ENCODE peak calls at places on chromosomes 5 and 9, in ten cellular contexts. H is psoas muscle; V is GM12891; G is T-helper 9 cell; T is activated naive CD4-positive, alpha-beta T cell treated with anti-CD3 and anti-CD28 coated beads, Interleukin-2, amount 10 ng/mL, durations not matched to agents 7 days and 5 days; K is stomach; D is astrocyte of the spinal cord; W is Right ventricle myocardium superior; Z is Peyer's patch; F is hypothalamus. P is an unnamed sample.

GRCh38 chr5:109852371-109853160 is 162.8 kb downstream of the MAN2A1 start:
- DNase-seq in H (no peak), V (no peak), G (no peak), T (no peak), K (no peak), D (peak), W (no peak), Z (no peak), F (no peak), P (no peak)

GRCh38 chr9:69412741-69413150 is 87.7 kb downstream of the ENTREP1 start:
- DNase-seq in H (peak), V (no peak), G (no peak), T (no peak), K (peak), D (peak), W (peak), Z (no peak), F (no peak), P (peak)

GRCh38 chr9:115285806-115286205 is 167.8 kb upstream of the TNC start:
- DNase-seq in H (no peak), V (no peak), G (no peak), T (no peak), K (no peak), D (no peak), W (no peak), Z (no peak), F (no peak), P (no peak)

GRCh38 chr9:34689512-34689911 is 1.6 kb downstream of the CCL19 start:
- DNase-seq in H (no peak), V (no peak), G (no peak), T (peak), K (no peak), D (no peak), W (no peak), Z (no peak), F (no peak), P (no peak)

GRCh38 chr5:54030981-54031380 is 279.4 kb downstream of the ARL15 start:
- DNase-seq in H (no peak), V (no peak), G (no peak), T (no peak), K (no peak), D (no peak), W (no peak), Z (no peak), F (no peak), P (no peak)

GRCh38 chr9:4293293-4293931 is 6.5 kb downstream of the GLIS3 start:
- DNase-seq in H (peak), V (no peak), G (no peak), T (no peak), K (no peak), D (peak), W (no peak), Z (no peak), F (no peak), P (peak)

GRCh38 chr5:92378961-92379611 is 996.0 kb upstream of the ARRDC3 start:
- DNase-seq in H (no peak), V (no peak), G (no peak), T (no peak), K (no peak), D (peak), W (peak), Z (no peak), F (no peak), P (peak)

GRCh38 chr5:180466316-180466715 is 27.9 kb upstream of the CNOT6 start:
- DNase-seq in H (no peak), V (no peak), G (no peak), T (no peak), K (no peak), D (no peak), W (no peak), Z (no peak), F (no peak), P (no peak)

GRCh38 chr5:172179032-172179989 is 8.7 kb downstream of the STK10 start:
- DNase-seq in H (no peak), V (peak), G (peak), T (peak), K (no peak), D (peak), W (no peak), Z (peak), F (no peak), P (peak)

GRCh38 chr5:74763504-74763903 is 3.4 kb downstream of the GFM2 start:
- DNase-seq in H (no peak), V (no peak), G (no peak), T (no peak), K (no peak), D (no peak), W (no peak), Z (no peak), F (no peak), P (no peak)

GRCh38 chr9:132012704-132013345 is 66.8 kb downstream of the MED27 start:
- DNase-seq in H (no peak), V (no peak), G (no peak), T (no peak), K (no peak), D (no peak), W (no peak), Z (no peak), F (no peak), P (no peak)

GRCh38 chr5:84603557-84604185 is 219.0 kb upstream of the EDIL3 start:
- DNase-seq in H (peak), V (no peak), G (no peak), T (no peak), K (no peak), D (peak), W (peak), Z (no peak), F (no peak), P (no peak)

GRCh38 chr5:37029436-37029835 is 152.9 kb downstream of the NIPBL start:
- DNase-seq in H (no peak), V (no peak), G (no peak), T (no peak), K (no peak), D (no peak), W (no peak), Z (no peak), F (no peak), P (no peak)

GRCh38 chr5:157528036-157528632 is 47.4 kb downstream of the ADAM19 start:
- DNase-seq in H (no peak), V (no peak), G (no peak), T (no peak), K (no peak), D (peak), W (no peak), Z (no peak), F (no peak), P (peak)

GRCh38 chr5:132253452-132254320 is 3.8 kb upstream of the PDLIM4 start:
- DNase-seq in H (no peak), V (peak), G (no peak), T (no peak), K (no peak), D (no peak), W (no peak), Z (no peak), F (no peak), P (no peak)

GRCh38 chr5:100863736-100864135 is 39.3 kb downstream of the ST8SIA4 start:
- DNase-seq in H (no peak), V (no peak), G (no peak), T (no peak), K (no peak), D (no peak), W (no peak), Z (no peak), F (no peak), P (no peak)

GRCh38 chr9:529721-530120 is 311.8 kb upstream of the DMRT1 start:
- DNase-seq in H (no peak), V (no peak), G (no peak), T (no peak), K (no peak), D (no peak), W (no peak), Z (no peak), F (no peak), P (no peak)

GRCh38 chr5:146188358-146188757 is 5.9 kb upstream of the LARS1 start:
- DNase-seq in H (no peak), V (no peak), G (no peak), T (no peak), K (no peak), D (peak), W (no peak), Z (no peak), F (no peak), P (no peak)

GRCh38 chr5:141951341-141951781 is 6.6 kb downstream of the PCDH12 start:
- DNase-seq in H (no peak), V (peak), G (no peak), T (peak), K (no peak), D (no peak), W (no peak), Z (no peak), F (no peak), P (peak)

GRCh38 chr5:119255571-119256356 is 100.1 kb upstream of the TNFAIP8 start:
- DNase-seq in H (no peak), V (no peak), G (no peak), T (no peak), K (no peak), D (no peak), W (no peak), Z (no peak), F (no peak), P (peak)

GRCh38 chr9:98399950-98400683 is 144.7 kb upstream of the TBC1D2 start:
- DNase-seq in H (no peak), V (no peak), G (no peak), T (no peak), K (no peak), D (no peak), W (no peak), Z (no peak), F (no peak), P (no peak)

GRCh38 chr9:133273098-133273497 is 1.9 kb downstream of the ABO start:
- DNase-seq in H (no peak), V (no peak), G (no peak), T (no peak), K (peak), D (no peak), W (no peak), Z (peak), F (no peak), P (no peak)

GRCh38 chr5:172059661-172060100 is 53.2 kb upstream of the FBXW11 start:
- DNase-seq in H (no peak), V (no peak), G (no peak), T (no peak), K (no peak), D (no peak), W (no peak), Z (no peak), F (no peak), P (peak)

GRCh38 chr5:36442352-36442751 is 140.7 kb upstream of the RANBP3L start:
- DNase-seq in H (no peak), V (no peak), G (no peak), T (no peak), K (peak), D (no peak), W (no peak), Z (no peak), F (no peak), P (no peak)

P was measured in endothelial cell of umbilical vein.